ENCODE peak calls at places on chromosomes 1 and 21, in four cellular contexts. V, G, Z and C are unnamed samples. For H3K4me1, the result is how much of the 10 kb centered on the place peaks cover.

GRCh38 chr1:4699724-4700301 is 45.4 kb downstream of the AJAP1 start:
- DNase-seq in V (no peak), G (no peak), Z (no peak), C (no peak)

GRCh38 chr21:45558044-45558721 is 15.9 kb upstream of the SLC19A1 start:
- DNase-seq in V (no peak), G (no peak), Z (peak), C (no peak)

GRCh38 chr1:58727363-58727762 is 27.5 kb upstream of the MYSM1 start:
- DNase-seq in V (peak), G (no peak), Z (no peak), C (no peak)

GRCh38 chr1:156143765-156144489 is 9.5 kb upstream of the SEMA4A start:
- DNase-seq in V (no peak), G (no peak), Z (no peak), C (no peak)

GRCh38 chr1:111690306-111690617 is 48.9 kb downstream of the INKA2 start:
- DNase-seq in V (peak), G (no peak), Z (no peak), C (peak)

GRCh38 chr1:197208945-197209344 is 59.1 kb upstream of the CRB1 start:
- DNase-seq in V (no peak), G (no peak), Z (no peak), C (no peak)

GRCh38 chr1:116879478-116880133 is 30.1 kb upstream of the PTGFRN start:
- DNase-seq in V (no peak), G (no peak), Z (no peak), C (no peak)

GRCh38 chr1:100141192-100141591 is 8.2 kb downstream of the TRMT13 start:
- DNase-seq in V (no peak), G (no peak), Z (no peak), C (no peak)

GRCh38 chr1:79323240-79324025 is 316.9 kb upstream of the ADGRL4 start:
- DNase-seq in V (peak), G (no peak), Z (no peak), C (no peak)

GRCh38 chr1:226066415-226067077 is 4.0 kb downstream of the H3-3A start:
- DNase-seq in V (no peak), G (no peak), Z (no peak), C (no peak)

GRCh38 chr1:174913225-174913903 is 86.4 kb upstream of the CACYBP start:
- DNase-seq in V (no peak), G (no peak), Z (no peak), C (no peak)

GRCh38 chr21:37593740-37594471 is 227.3 kb downstream of the DYRK1A start:
- DNase-seq in V (no peak), G (no peak), Z (no peak), C (no peak)

GRCh38 chr1:156126701-156127534 is 12.4 kb downstream of the LMNA start:
- DNase-seq in V (peak), G (peak), Z (peak), C (no peak)

GRCh38 chr21:42641311-42642218 is 11.9 kb upstream of the PDE9A start:
- DNase-seq in V (peak), G (no peak), Z (peak), C (no peak)

GRCh38 chr1:12196641-12197482 is 30.1 kb downstream of the TNFRSF1B start:
- DNase-seq in V (no peak), G (no peak), Z (no peak), C (no peak)

GRCh38 chr1:97608272-97608671 is 312.6 kb downstream of the DPYD start:
- DNase-seq in V (no peak), G (no peak), Z (no peak), C (no peak)

GRCh38 chr1:112390775-112391602 is 5.0 kb upstream of the CTTNBP2NL start:
- DNase-seq in V (peak), G (peak), Z (peak), C (peak)

GRCh38 chr1:183106746-183107145 is 79.3 kb upstream of the LAMC2 start:
- DNase-seq in V (no peak), G (no peak), Z (no peak), C (no peak)

GRCh38 chr1:228462560-228462959 is 24.6 kb upstream of the RNF187 start:
- DNase-seq in V (no peak), G (no peak), Z (no peak), C (no peak)

GRCh38 chr1:53066941-53067738 is 5.1 kb downstream of the PODN start:
- DNase-seq in V (peak), G (no peak), Z (peak), C (no peak)

GRCh38 chr1:215970406-215970805 is 403.3 kb downstream of the KCTD3 start:
- DNase-seq in V (no peak), G (no peak), Z (no peak), C (no peak)

GRCh38 chr1:57060451-57060850 is 94.6 kb upstream of the C8B start:
- DNase-seq in V (no peak), G (no peak), Z (no peak), C (no peak)

GRCh38 chr1:67339623-67340343 is 32.1 kb downstream of the IL12RB2 start:
- DNase-seq in V (peak), G (no peak), Z (no peak), C (no peak)

GRCh38 chr1:60068393-60069045 is 5.1 kb downstream of the C1orf87 start:
- DNase-seq in V (peak), G (no peak), Z (no peak), C (no peak)

GRCh38 chr1:215878128-215878527 is 311.0 kb downstream of the KCTD3 start:
- DNase-seq in V (peak), G (no peak), Z (no peak), C (no peak)

GRCh38 chr1:54887665-54888071 is 673 bp upstream of the DHCR24 start:
- DNase-seq in V (peak), G (no peak), Z (peak), C (no peak)

GRCh38 chr1:91569411-91570104 is 68.9 kb downstream of the CDC7 start:
- DNase-seq in V (peak), G (no peak), Z (peak), C (peak)

GRCh38 chr21:21751286-21751685 is 753.1 kb downstream of the NCAM2 start:
- DNase-seq in V (no peak), G (no peak), Z (no peak), C (no peak)

GRCh38 chr1:224287714-224288113 is 42.3 kb downstream of the NVL start:
- DNase-seq in V (no peak), G (no peak), Z (no peak), C (no peak)

GRCh38 chr1:44659566-44659965 is 14.7 kb downstream of the TMEM53 start:
- DNase-seq in V (no peak), G (no peak), Z (no peak), C (no peak)

GRCh38 chr1:44660176-44660575 is 14.1 kb downstream of the TMEM53 start:
- DNase-seq in V (peak), G (no peak), Z (peak), C (peak)

GRCh38 chr1:44662683-44663030 is 11.6 kb downstream of the TMEM53 start:
- DNase-seq in V (no peak), G (no peak), Z (no peak), C (no peak)

GRCh38 chr1:44661786-44662682 is 12.2 kb downstream of the TMEM53 start:
- DNase-seq in V (no peak), G (no peak), Z (no peak), C (no peak)

DNA sequence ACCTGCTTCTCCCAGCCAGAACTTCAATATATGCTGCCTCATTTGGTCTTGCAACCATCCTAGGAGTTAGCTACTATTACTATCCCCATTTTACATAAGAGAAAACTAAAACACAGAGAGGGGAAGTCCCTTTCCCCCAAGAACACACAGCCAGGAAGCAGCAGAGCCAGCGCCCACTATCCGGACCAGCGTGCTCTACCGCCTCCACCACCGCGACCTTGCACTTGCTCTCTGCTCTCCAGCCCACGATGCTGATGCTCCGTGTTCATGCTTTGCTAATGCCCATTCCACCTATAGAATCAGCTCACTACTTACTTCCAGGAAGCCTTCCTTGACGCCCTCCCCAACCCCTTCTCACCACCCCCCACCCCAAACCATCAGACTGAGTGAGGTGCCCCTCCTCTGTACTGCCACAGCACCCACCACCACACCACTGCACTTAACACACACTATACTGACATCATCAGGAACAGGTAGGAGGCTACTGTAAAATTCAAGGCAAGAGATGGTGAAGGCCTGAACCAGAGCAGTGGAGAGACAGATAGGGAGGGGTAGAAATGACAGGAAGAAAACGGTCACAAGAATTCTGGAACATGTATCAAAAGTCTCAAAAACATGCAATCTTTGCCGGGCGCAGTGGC is 9.4 kb downstream of the TMEM53 start:
- DNase-seq in V (no peak), G (no peak), Z (peak), C (no peak)
- H3K27ac ChIP-seq in V (no peak), G (no peak), Z (no peak), C (no peak)

GRCh38 chr1:89587728-89588127 is 45.2 kb upstream of the LRRC8C start:
- DNase-seq in V (no peak), G (no peak), Z (no peak), C (no peak)

GRCh38 chr1:89590341-89591080 is 42.4 kb upstream of the LRRC8C start:
- DNase-seq in V (no peak), G (no peak), Z (no peak), C (no peak)

GRCh38 chr1:89594096-89594740 is 38.7 kb upstream of the LRRC8C start:
- DNase-seq in V (no peak), G (no peak), Z (no peak), C (no peak)

GRCh38 chr1:89589515-89589914 is 43.4 kb upstream of the LRRC8C start:
- DNase-seq in V (peak), G (no peak), Z (no peak), C (no peak)

DNA sequence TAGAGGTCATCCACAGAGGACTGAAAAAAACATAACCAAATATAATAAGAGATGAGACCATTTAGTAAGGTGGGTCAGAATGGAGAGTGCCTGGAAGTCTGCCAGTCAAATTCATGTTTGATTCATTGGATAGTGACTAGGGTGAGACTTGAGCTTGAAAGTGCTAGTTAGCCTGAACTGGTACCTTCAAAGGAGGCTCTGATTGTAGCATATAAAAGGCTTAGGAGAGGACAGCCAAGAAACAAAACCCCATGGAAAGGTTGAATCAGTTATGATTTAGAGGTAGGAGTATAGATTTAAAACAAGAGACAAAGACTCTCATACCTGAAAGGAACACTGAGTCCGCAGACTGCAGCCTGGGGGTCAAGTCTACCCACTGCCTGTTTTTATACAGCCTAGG is 44.4 kb upstream of the LRRC8C start:
- DNase-seq in V (no peak), G (no peak), Z (no peak), C (no peak)
- H3K4me1 ChIP-seq in V (under half), G (under half), Z (under half), C (under half)

GRCh38 chr1:18748435-18748834 is 111.0 kb downstream of the TAS1R2 start:
- DNase-seq in V (no peak), G (no peak), Z (no peak), C (no peak)

GRCh38 chr1:18746981-18747380 is 112.5 kb downstream of the TAS1R2 start:
- DNase-seq in V (no peak), G (no peak), Z (no peak), C (no peak)

GRCh38 chr1:18751425-18751824 is 108.0 kb downstream of the TAS1R2 start:
- DNase-seq in V (no peak), G (no peak), Z (no peak), C (no peak)

GRCh38 chr1:18750600-18750999 is 108.9 kb downstream of the TAS1R2 start:
- DNase-seq in V (no peak), G (no peak), Z (no peak), C (no peak)

DNA sequence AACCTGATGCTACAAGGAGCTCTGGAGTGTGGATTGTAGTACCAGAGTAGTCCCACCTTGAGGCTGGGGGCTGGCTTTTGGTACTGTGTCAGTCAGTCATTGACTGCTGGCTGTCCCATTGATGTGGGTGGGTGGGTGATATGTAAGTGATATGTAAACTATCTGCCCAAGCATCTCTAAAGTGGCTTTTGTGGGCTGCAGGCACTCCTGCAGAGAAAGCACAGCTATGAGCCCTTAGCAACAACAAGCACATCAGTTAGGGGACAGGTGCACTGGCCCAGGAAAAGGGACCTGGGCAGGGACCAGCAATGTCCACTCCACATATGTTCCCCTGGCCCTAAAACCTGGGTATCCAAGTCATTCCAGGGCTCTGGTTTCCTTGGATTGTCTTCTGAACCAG is 109.9 kb downstream of the TAS1R2 start:
- DNase-seq in V (no peak), G (no peak), Z (no peak), C (no peak)
- H3K27ac ChIP-seq in V (no peak), G (no peak), Z (no peak), C (no peak)

DNA sequence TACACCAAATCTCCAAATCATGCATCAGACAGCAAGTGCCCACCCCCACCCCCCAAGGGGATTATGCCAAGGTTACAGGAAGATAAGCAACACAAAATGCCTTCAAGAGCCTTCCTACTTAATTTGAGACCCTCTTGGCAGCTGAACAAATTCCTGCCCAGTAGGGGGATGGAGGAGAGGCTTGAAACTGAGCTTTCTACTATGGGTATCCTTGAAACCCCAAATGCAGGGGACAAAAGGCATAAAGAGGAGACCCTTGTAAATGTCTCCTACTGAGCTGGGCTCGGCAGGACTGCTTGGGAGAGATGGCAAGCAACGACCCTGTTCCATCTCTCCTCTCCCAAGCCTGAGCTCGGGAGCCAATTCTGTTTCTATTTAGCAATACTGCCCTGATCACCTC is 3.5 kb downstream of the SLC41A1 start:
- DNase-seq in V (no peak), G (no peak), Z (no peak), C (no peak)
- H3K4me1 ChIP-seq in V (under half), G (half or more), Z (under half), C (half or more)

GRCh38 chr1:205590457-205590768 is 41.4 kb downstream of the ELK4 start:
- DNase-seq in V (no peak), G (no peak), Z (no peak), C (no peak)

GRCh38 chr1:205590777-205591513 is 40.9 kb downstream of the ELK4 start:
- DNase-seq in V (no peak), G (no peak), Z (no peak), C (no peak)

GRCh38 chr1:205593532-205593931 is 38.3 kb downstream of the ELK4 start:
- DNase-seq in V (no peak), G (no peak), Z (no peak), C (no peak)

GRCh38 chr1:205592443-205593003 is 39.3 kb downstream of the ELK4 start:
- DNase-seq in V (no peak), G (no peak), Z (no peak), C (no peak)

GRCh38 chr1:205591522-205592351 is 40.1 kb downstream of the ELK4 start:
- DNase-seq in V (peak), G (peak), Z (peak), C (peak)
- H3K27ac ChIP-seq in V (no peak), G (peak), Z (peak), C (peak)

DNA sequence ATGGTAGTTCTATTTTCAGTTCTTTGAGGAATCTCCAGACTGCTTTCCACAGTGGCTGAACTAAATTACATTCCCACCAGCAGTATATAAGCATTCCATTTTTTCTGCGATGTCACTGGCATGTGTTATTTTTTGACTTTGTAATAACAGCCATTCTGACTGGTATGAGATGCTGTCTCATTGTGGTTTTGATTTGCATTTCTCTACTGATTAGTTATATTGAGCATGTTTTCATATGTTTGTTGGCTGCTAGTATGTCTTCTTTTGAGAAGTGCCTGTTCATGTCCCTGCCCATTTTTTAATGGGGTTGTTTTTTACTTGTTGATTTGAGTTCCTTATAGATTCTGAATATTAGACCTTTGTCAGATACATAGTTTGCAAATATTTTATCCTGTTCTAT is 87.9 kb downstream of the RPS6KC1 start:
- DNase-seq in V (no peak), G (no peak), Z (no peak), C (no peak)
- H3K4me1 ChIP-seq in V (under half), G (under half), Z (under half), C (under half)